ENCODE peak calls at places on chromosomes 1 and 21, in four cellular contexts. G, K, R and Y are unnamed samples.

GRCh38 chr1:24048205-24048869 is 63.6 kb downstream of the MYOM3 start:
- DNase-seq in G (peak), K (no peak), R (peak), Y (no peak)

GRCh38 chr1:201795066-201795465 is 33.9 kb upstream of the IPO9 start:
- DNase-seq in G (peak), K (peak), R (no peak), Y (peak)

GRCh38 chr1:10113501-10113900 is 80.7 kb downstream of the UBE4B start:
- DNase-seq in G (no peak), K (no peak), R (no peak), Y (no peak)

GRCh38 chr21:44424608-44425306 is 30.6 kb upstream of the LRRC3 start:
- DNase-seq in G (no peak), K (no peak), R (peak), Y (no peak)

GRCh38 chr1:24415910-24416665 is 486 bp downstream of the NIPAL3 start:
- DNase-seq in G (no peak), K (peak), R (no peak), Y (peak)

GRCh38 chr1:207925210-207925609 is 14.3 kb upstream of the CD34 start:
- DNase-seq in G (peak), K (peak), R (peak), Y (no peak)

GRCh38 chr1:3418600-3418999 is 35.9 kb upstream of the ARHGEF16 start:
- DNase-seq in G (no peak), K (no peak), R (no peak), Y (no peak)

GRCh38 chr1:244254467-244254866 is 197.2 kb downstream of the ADSS2 start:
- DNase-seq in G (no peak), K (no peak), R (no peak), Y (no peak)

GRCh38 chr1:193211539-193211938 is 25.1 kb upstream of the B3GALT2 start:
- DNase-seq in G (peak), K (peak), R (no peak), Y (peak)

GRCh38 chr1:208243522-208243850 is 698 bp downstream of the PLXNA2 start:
- DNase-seq in G (no peak), K (no peak), R (no peak), Y (no peak)

GRCh38 chr1:40740039-40740991 is 43.3 kb upstream of the KCNQ4 start:
- DNase-seq in G (no peak), K (no peak), R (peak), Y (no peak)

GRCh38 chr1:152182942-152183341 is 23.9 kb upstream of the RPTN start:
- DNase-seq in G (peak), K (peak), R (no peak), Y (peak)

GRCh38 chr21:38327984-38328383 is 71.2 kb downstream of the KCNJ15 start:
- DNase-seq in G (no peak), K (no peak), R (no peak), Y (no peak)

GRCh38 chr1:182684128-182684828 is at the start of gene RGS8:
- DNase-seq in G (no peak), K (no peak), R (no peak), Y (no peak)

GRCh38 chr1:228465571-228466146 is 21.5 kb upstream of the RNF187 start:
- DNase-seq in G (no peak), K (no peak), R (no peak), Y (no peak)

GRCh38 chr1:42931911-42932422 is 26.7 kb downstream of the SLC2A1 start:
- DNase-seq in G (no peak), K (no peak), R (peak), Y (peak)

GRCh38 chr21:45393833-45394638 is 10.9 kb upstream of the COL18A1 start:
- DNase-seq in G (no peak), K (no peak), R (peak), Y (no peak)

GRCh38 chr1:180155202-180155682 is 573 bp downstream of the QSOX1 start:
- DNase-seq in G (no peak), K (no peak), R (no peak), Y (peak)

GRCh38 chr1:103111926-103112325 is 3.6 kb upstream of the COL11A1 start:
- DNase-seq in G (no peak), K (no peak), R (no peak), Y (peak)

GRCh38 chr1:221230605-221231004 is 351.4 kb downstream of the HLX start:
- DNase-seq in G (no peak), K (no peak), R (peak), Y (peak)

GRCh38 chr21:31299291-31300147 is 44.5 kb downstream of the TIAM1 start:
- DNase-seq in G (no peak), K (no peak), R (no peak), Y (no peak)

GRCh38 chr1:18635833-18636671 is 5.4 kb downstream of the PAX7 start:
- DNase-seq in G (no peak), K (no peak), R (no peak), Y (no peak)

GRCh38 chr1:201834621-201835020 is 5.7 kb downstream of the IPO9 start:
- DNase-seq in G (no peak), K (no peak), R (no peak), Y (no peak)

GRCh38 chr1:47031059-47031458 is 7.6 kb downstream of the CYP4X1 start:
- DNase-seq in G (peak), K (peak), R (no peak), Y (peak)

GRCh38 chr1:180598333-180598979 is 33.4 kb upstream of the XPR1 start:
- DNase-seq in G (no peak), K (no peak), R (no peak), Y (no peak)

GRCh38 chr1:156591181-156591431 is 470 bp upstream of the NAXE start:
- DNase-seq in G (no peak), K (no peak), R (no peak), Y (no peak)

GRCh38 chr21:31161157-31161556 is 122.9 kb upstream of the KRTAP19-8 start:
- DNase-seq in G (no peak), K (peak), R (no peak), Y (no peak)

GRCh38 chr1:43743206-43743605 is 35.9 kb downstream of the ST3GAL3 start:
- DNase-seq in G (no peak), K (no peak), R (no peak), Y (no peak)

GRCh38 chr1:150981805-150982712 is at the start of gene ANXA9:
- DNase-seq in G (no peak), K (no peak), R (no peak), Y (no peak)

GRCh38 chr1:11539850-11540772 is 61.2 kb downstream of the DISP3 start:
- DNase-seq in G (no peak), K (no peak), R (no peak), Y (no peak)

GRCh38 chr1:19220991-19221390 is 10.9 kb upstream of the UBR4 start:
- DNase-seq in G (no peak), K (peak), R (peak), Y (peak)

GRCh38 chr1:45032833-45033232 is 20.8 kb downstream of the UROD start:
- DNase-seq in G (no peak), K (no peak), R (no peak), Y (no peak)

GRCh38 chr1:61193808-61194207 is 111.4 kb downstream of the NFIA start:
- DNase-seq in G (no peak), K (no peak), R (no peak), Y (no peak)

GRCh38 chr1:164033782-164034181 is 525.2 kb upstream of the PBX1 start:
- DNase-seq in G (no peak), K (no peak), R (no peak), Y (no peak)

GRCh38 chr1:172885411-172885810 is 165.3 kb downstream of the TNFSF18 start:
- DNase-seq in G (no peak), K (no peak), R (no peak), Y (no peak)

GRCh38 chr1:119711804-119712341 is at the start of gene PHGDH:
- DNase-seq in G (peak), K (peak), R (peak), Y (peak)

GRCh38 chr1:178273707-178274410 is 180.0 kb downstream of the RASAL2 start:
- DNase-seq in G (peak), K (no peak), R (no peak), Y (peak)

GRCh38 chr1:13651279-13651678 is 48.7 kb upstream of the PRDM2 start:
- DNase-seq in G (no peak), K (peak), R (no peak), Y (peak)

GRCh38 chr1:104100079-104100478 is 350.4 kb downstream of the AMY1C start:
- DNase-seq in G (no peak), K (no peak), R (no peak), Y (no peak)

DNA sequence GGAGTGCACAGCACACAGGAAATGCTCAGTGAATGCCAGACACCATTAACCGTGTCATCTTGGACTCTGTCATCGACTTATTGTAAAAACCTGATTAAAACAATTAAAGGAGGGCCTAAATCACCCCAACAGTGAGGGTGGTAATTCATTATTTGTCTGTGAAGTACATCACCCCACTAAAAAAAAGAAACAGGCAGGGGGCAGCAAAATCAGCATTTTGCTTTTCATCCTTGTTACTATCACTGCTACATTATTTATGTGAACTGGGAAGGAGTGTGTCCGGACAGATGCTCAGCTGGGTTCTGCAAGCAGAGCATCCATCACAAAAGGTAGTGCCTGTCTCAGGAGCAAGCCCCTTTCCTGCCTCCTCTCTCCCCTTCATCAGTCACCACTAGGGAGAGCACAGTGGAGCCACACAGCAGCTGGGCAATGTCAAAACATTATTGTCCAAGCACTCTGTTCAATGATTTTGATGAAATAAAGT is 98.5 kb downstream of the RERE start:
- DNase-seq in G (no peak), K (no peak), R (no peak), Y (no peak)
- TF ChIP-seq CTCF in G (peak), K (peak), R (no peak), Y (peak)

DNA sequence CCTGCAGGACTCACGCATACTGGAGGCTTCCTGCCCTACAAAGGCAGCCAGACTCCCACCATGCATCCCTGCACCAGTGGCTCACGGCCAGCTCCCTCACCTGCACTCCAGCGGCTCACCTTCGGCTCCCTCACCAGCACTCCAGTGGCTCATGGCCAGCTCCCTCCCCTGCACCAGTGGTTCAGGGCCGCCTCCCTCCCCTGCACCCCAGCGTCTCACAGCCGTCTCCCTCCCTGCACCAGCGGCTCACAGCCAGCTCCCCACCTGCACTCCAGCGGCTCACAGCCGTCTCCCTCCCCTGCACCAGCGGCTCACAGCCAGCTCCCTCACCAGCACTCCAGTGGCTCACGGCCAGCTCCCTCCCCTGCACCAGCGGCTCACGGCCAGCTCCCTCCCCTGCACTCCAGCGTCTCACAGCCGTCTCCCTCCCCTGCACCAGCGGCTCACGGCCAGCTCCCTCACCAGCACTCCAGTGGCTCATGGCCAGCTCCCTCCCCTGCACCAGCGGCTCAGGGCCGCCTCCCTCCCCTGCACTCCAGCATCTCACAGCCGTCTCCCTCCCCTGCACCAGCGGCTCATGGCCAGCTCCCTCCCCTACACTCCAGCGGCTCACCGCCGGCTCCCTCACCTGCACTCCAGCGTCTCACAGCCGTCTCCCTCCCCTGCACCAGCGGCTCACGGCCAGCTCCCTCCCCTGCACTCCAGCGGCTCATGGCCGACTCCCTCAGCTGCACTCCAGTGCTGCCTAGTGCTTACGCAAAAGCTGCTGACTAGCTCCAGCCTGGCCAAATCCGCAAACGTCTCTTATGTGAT is 324.5 kb downstream of the NPHP4 start:
- DNase-seq in G (no peak), K (no peak), R (peak), Y (no peak)
- H3K4me3 ChIP-seq in G (no peak), K (no peak), R (no peak), Y (no peak)

DNA sequence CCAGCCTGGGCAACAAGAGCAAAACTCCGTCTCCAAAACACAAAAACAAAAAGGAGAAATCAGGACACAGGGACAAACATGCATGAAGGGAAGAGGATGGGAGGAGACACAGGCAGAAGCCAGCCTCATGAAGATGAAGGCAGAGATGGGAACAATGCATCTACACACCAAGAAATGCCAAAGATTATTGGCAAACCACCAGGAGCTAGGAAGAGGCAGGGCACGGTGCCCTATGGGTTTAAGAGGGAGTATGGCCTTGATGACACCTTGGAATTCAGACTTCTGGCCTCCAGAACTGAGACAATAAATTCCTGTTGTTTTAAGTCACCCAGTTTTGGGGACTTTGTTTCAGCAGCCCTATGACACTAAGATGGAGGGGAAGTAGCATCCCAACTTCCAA is 5.2 kb downstream of the TMPRSS3 start:
- DNase-seq in G (no peak), K (no peak), R (peak), Y (no peak)
- TF ChIP-seq CTCF in G (no peak), K (no peak), R (no peak), Y (no peak)

DNA sequence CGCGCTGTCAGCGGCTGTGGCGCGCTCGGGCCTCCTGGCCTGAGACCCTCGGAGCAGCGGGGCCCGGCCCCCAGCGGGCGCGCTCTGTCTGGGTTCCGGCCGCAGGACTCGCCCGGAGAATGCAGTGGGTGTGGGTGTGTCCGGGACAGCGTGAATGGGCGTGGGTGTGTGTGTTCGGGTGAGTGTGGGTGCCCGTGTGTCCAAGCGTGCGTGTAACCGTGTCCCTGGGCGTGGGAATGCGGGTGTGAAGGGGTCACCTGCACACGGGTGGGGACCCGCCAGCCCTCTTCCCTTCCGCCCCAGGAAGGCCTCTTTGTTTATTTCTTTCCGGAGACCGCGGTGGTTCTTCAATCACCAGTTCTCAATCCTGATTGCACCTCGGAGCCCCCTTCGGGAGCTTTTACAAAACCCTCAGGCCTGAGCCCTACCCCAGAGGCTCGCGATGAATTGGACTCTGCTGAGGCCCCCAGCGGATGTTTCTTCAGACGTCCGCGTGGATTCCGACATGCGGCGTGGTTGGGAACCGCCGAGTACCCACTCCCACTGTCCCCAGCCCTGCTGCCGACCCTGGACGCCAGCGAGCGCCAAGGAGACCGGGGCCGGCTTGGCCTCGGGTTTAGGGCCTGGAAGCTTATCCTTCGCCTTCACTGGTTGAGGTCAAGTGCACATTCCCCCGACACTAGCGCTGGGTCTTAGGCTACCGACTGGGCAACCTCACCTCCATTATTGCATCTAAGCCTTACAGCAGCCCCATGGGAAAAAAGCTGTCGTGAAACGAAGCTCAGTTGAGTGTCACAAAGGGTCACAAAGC is 19.3 kb downstream of the SERTAD4 start:
- DNase-seq in G (no peak), K (no peak), R (no peak), Y (no peak)
- H3K4me3 ChIP-seq in G (peak), K (peak), R (peak), Y (peak)

GRCh38 chr1:235075121-235075954 is 53.3 kb downstream of the TOMM20 start:
- DNase-seq in G (peak), K (peak), R (peak), Y (peak)

GRCh38 chr1:235072096-235072495 is 56.5 kb downstream of the TOMM20 start:
- DNase-seq in G (no peak), K (no peak), R (no peak), Y (no peak)

GRCh38 chr1:235073968-235074334 is 54.7 kb downstream of the TOMM20 start:
- DNase-seq in G (no peak), K (no peak), R (no peak), Y (no peak)

GRCh38 chr1:235074335-235075120 is 54.1 kb downstream of the TOMM20 start:
- DNase-seq in G (peak), K (peak), R (peak), Y (peak)

GRCh38 chr1:235073331-235073967 is 55.2 kb downstream of the TOMM20 start:
- DNase-seq in G (no peak), K (no peak), R (no peak), Y (no peak)
- TF ChIP-seq CTCF in G (no peak), K (no peak), R (no peak), Y (no peak)

GRCh38 chr1:214603819-214604252 is 841 bp downstream of the CENPF start:
- DNase-seq in G (no peak), K (no peak), R (no peak), Y (no peak)
- H3K4me3 ChIP-seq in G (peak), K (peak), R (no peak), Y (peak)

GRCh38 chr1:106975944-106976343 is 80.5 kb upstream of the PRMT6 start:
- DNase-seq in G (no peak), K (no peak), R (no peak), Y (peak)
- TF ChIP-seq CTCF in G (peak), K (no peak), R (no peak), Y (no peak)

DNA sequence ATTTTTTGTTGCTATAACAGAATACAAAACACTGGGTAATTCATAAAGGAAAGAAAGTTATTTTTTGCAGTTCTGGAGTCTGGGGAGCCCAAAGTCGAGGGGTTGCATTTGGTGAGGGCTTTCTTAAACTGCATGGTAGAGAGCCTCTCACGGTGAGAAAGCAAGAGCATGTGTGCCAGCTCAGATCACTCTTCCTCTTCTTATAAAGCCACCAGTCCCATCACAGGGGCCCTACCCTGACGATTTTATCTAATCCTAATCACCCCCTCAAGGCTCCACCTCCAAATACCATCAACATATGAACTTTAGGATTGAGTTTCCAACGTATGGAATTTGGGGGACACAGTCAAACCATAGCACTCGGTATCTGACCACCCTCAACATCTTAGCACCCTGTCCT is 1.0 kb upstream of the STRIP1 start:
- DNase-seq in G (no peak), K (no peak), R (no peak), Y (no peak)
- H3K4me3 ChIP-seq in G (no peak), K (no peak), R (no peak), Y (no peak)

GRCh38 chr1:171740987-171741871 is 636 bp downstream of the VAMP4 start:
- DNase-seq in G (peak), K (peak), R (peak), Y (peak)
- TF ChIP-seq CTCF in G (peak), K (peak), R (peak), Y (no peak)